ENCODE peak calls at places on chromosomes 5 and 9, in six cellular contexts. M, E, Z, B, I and G are unnamed samples.

GRCh38 chr9:36597412-36598178 is 24.9 kb downstream of the MELK start:
- DNase-seq in M (no peak), E (no peak), Z (no peak), B (peak), I (no peak), G (no peak)

GRCh38 chr9:127589955-127590370 is 22.1 kb upstream of the STXBP1 start:
- DNase-seq in M (peak), E (no peak), Z (peak), B (no peak), I (no peak), G (peak)

GRCh38 chr5:52269853-52270252 is 517.9 kb upstream of the ITGA1 start:
- DNase-seq in M (no peak), E (no peak), Z (no peak), B (no peak), I (no peak), G (no peak)

GRCh38 chr5:35470866-35471265 is 146.8 kb upstream of the SPEF2 start:
- DNase-seq in M (no peak), E (no peak), Z (no peak), B (no peak), I (no peak), G (no peak)

GRCh38 chr9:10232352-10232930 is 380.4 kb downstream of the PTPRD start:
- DNase-seq in M (no peak), E (no peak), Z (no peak), B (no peak), I (no peak), G (no peak)

GRCh38 chr5:177142778-177143177 is 9.2 kb downstream of the NSD1 start:
- DNase-seq in M (no peak), E (no peak), Z (no peak), B (no peak), I (no peak), G (no peak)

GRCh38 chr5:55864606-55865541 is 13.7 kb downstream of the IL31RA start:
- DNase-seq in M (no peak), E (no peak), Z (no peak), B (peak), I (no peak), G (no peak)

GRCh38 chr9:68953771-68954170 is 60.1 kb downstream of the PRKACG start:
- DNase-seq in M (no peak), E (no peak), Z (no peak), B (no peak), I (no peak), G (no peak)